ENCODE peak calls at places on chromosomes 7 and 10, in five cellular contexts. D is activated CD4-positive, alpha-beta T cell treated with anti-CD3 and anti-CD28 coated beads for 36 hours; M is right cardiac atrium; Q is activated CD8-positive, alpha-beta T cell treated with anti-CD3 and anti-CD28 coated beads for 36 hours; X is A549. F is an unnamed sample.

GRCh38 chr7:148558914-148559313 is 31.7 kb upstream of the C7orf33 start:
- ATAC-seq in Q (peak), D (no peak), M (no peak), X (no peak), F (no peak)

GRCh38 chr10:110502851-110503301 is 5.2 kb downstream of the DUSP5 start:
- ATAC-seq in Q (no peak), D (peak), M (peak), X (no peak), F (no peak)

GRCh38 chr10:30509508-30509907 is 75.5 kb downstream of the MAP3K8 start:
- ATAC-seq in Q (no peak), X (no peak), M (peak), D (no peak), F (no peak)

GRCh38 chr7:36040679-36041078 is 112.4 kb upstream of the EEPD1 start:
- ATAC-seq in D (no peak), Q (no peak), X (no peak), M (no peak), F (no peak)

GRCh38 chr7:98251251-98251843 is 685 bp downstream of the TECPR1 start:
- ATAC-seq in Q (peak), M (peak), D (peak), X (peak), F (peak)

GRCh38 chr7:4164556-4164955 is 517.5 kb upstream of the FOXK1 start:
- ATAC-seq in Q (no peak), X (peak), D (no peak), M (no peak), F (no peak)

GRCh38 chr10:77592946-77593636 is 44.5 kb downstream of the KCNMA1 start:
- ATAC-seq in Q (no peak), M (peak), D (no peak), X (peak), F (no peak)

GRCh38 chr10:130141038-130141437 is 4.8 kb downstream of the GLRX3 start:
- ATAC-seq in M (no peak), X (no peak), D (no peak), Q (no peak), F (no peak)

GRCh38 chr7:134532155-134533089 is 5.1 kb downstream of the AKR1B10 start:
- ATAC-seq in Q (no peak), D (no peak), X (peak), M (no peak), F (no peak)

GRCh38 chr7:66583696-66584095 is 45.0 kb upstream of the KCTD7 start:
- ATAC-seq in Q (peak), D (peak), M (no peak), X (no peak), F (no peak)

GRCh38 chr10:102115775-102116174 is 4.4 kb downstream of the LDB1 start:
- ATAC-seq in M (no peak), X (no peak), D (no peak), Q (no peak), F (no peak)

GRCh38 chr7:40866601-40867000 is 731.8 kb downstream of the SUGCT start:
- ATAC-seq in Q (no peak), M (no peak), X (no peak), D (no peak), F (no peak)

F was measured in activated CD4-positive, CD25-positive, alpha-beta regulatory T cell treated with anti-CD3 and anti-CD28 coated beads, Interleukin-2, amount 50 U/mL, for 24 hours.